ENCODE peak calls at places on chromosomes 3 and 15, in nine cellular contexts. U is astrocyte of the spinal cord; Q is naive thymus-derived CD4-positive, alpha-beta T cell; M is K562; O is stomach; Z is mesendoderm; W is heart right ventricle; X is epithelial cell of esophagus; R is effector memory CD4-positive, alpha-beta T cell. F is an unnamed sample.

GRCh38 chr15:60740787-60741354 is 261.9 kb upstream of the ICE2 start:
- DNase-seq in M (no peak), Q (no peak), R (no peak), X (no peak), O (no peak), Z (no peak), U (no peak), W (no peak), F (no peak)

GRCh38 chr3:180036678-180037455 is at the start of gene PEX5L:
- DNase-seq in X (peak), Q (no peak), W (peak), M (no peak), R (no peak), O (peak), Z (peak), U (peak), F (peak)

GRCh38 chr3:108124337-108125150 is 33.7 kb upstream of the CD47 start:
- DNase-seq in R (peak), M (peak), W (no peak), O (no peak), X (no peak), U (no peak), Z (peak), Q (peak), F (peak)

GRCh38 chr15:65926899-65927298 is 57.6 kb downstream of the RAB11A start:
- DNase-seq in U (no peak), M (no peak), R (no peak), W (no peak), X (no peak), Q (no peak), Z (no peak), O (no peak), F (no peak)

GRCh38 chr3:122572940-122573412 is 4.5 kb upstream of the PARP15 start:
- DNase-seq in Q (no peak), W (no peak), U (peak), X (peak), O (peak), M (peak), R (no peak), Z (peak), F (no peak)

GRCh38 chr3:23806322-23807160 is 786 bp downstream of the UBE2E1 start:
- DNase-seq in Q (peak), M (peak), U (peak), R (peak), O (no peak), Z (no peak), W (peak), X (no peak), F (no peak)

GRCh38 chr3:60403866-60404265 is 847.4 kb downstream of the FHIT start:
- DNase-seq in Q (no peak), W (no peak), R (no peak), M (no peak), X (no peak), O (no peak), U (no peak), Z (no peak), F (no peak)

GRCh38 chr3:169454823-169455222 is 208.7 kb downstream of the MECOM start:
- DNase-seq in X (peak), U (no peak), Z (no peak), O (no peak), W (no peak), R (no peak), M (no peak), Q (no peak), F (no peak)

GRCh38 chr3:59191651-59192050 is 141.8 kb upstream of the CFAP20DC start:
- DNase-seq in M (no peak), Z (no peak), W (no peak), O (no peak), X (peak), Q (no peak), R (no peak), U (no peak), F (no peak)

GRCh38 chr15:70493787-70494514 is 269.4 kb downstream of the UACA start:
- DNase-seq in O (no peak), Z (no peak), X (peak), R (no peak), M (no peak), Q (no peak), U (peak), W (no peak), F (no peak)

GRCh38 chr3:185207931-185208746 is 45.7 kb downstream of the EHHADH start:
- DNase-seq in Z (no peak), W (no peak), U (peak), M (no peak), X (peak), R (no peak), Q (no peak), O (no peak), F (no peak)

GRCh38 chr3:39268554-39268910 is 11.3 kb downstream of the CX3CR1 start:
- DNase-seq in X (no peak), Z (no peak), O (no peak), R (no peak), M (no peak), U (no peak), W (no peak), Q (no peak), F (no peak)

GRCh38 chr15:62428851-62429250 is 263.8 kb upstream of the C2CD4B start:
- DNase-seq in Q (no peak), O (no peak), Z (no peak), R (no peak), U (no peak), W (no peak), M (no peak), X (no peak), F (no peak)

GRCh38 chr15:62413786-62414185 is 248.7 kb upstream of the C2CD4B start:
- DNase-seq in W (no peak), Z (no peak), X (no peak), Q (no peak), O (no peak), R (no peak), M (no peak), U (no peak), F (no peak)

GRCh38 chr3:142027713-142028112 is 121.6 kb downstream of the TFDP2 start:
- DNase-seq in M (no peak), Q (peak), U (no peak), W (no peak), O (no peak), Z (peak), X (peak), R (no peak), F (peak)

GRCh38 chr3:21310891-21311290 is 440.1 kb downstream of the ZNF385D start:
- DNase-seq in O (no peak), Z (no peak), Q (no peak), W (no peak), M (no peak), U (no peak), R (no peak), X (no peak), F (no peak)

GRCh38 chr3:56704706-56705105 is 21.6 kb upstream of the TASOR start:
- DNase-seq in U (no peak), X (no peak), R (no peak), Z (no peak), W (no peak), M (no peak), O (no peak), Q (no peak), F (no peak)

GRCh38 chr3:140584549-140584948 is 93.3 kb upstream of the TRIM42 start:
- DNase-seq in R (no peak), O (no peak), Q (no peak), M (no peak), U (no peak), W (no peak), X (no peak), Z (no peak), F (no peak)

GRCh38 chr3:64385256-64385655 is 160.0 kb upstream of the PRICKLE2 start:
- DNase-seq in M (no peak), Q (no peak), R (no peak), O (no peak), U (no peak), W (no peak), X (no peak), Z (no peak), F (no peak)

GRCh38 chr3:10173095-10173925 is 8.6 kb downstream of the IRAK2 start:
- DNase-seq in Q (no peak), U (peak), R (no peak), Z (no peak), M (peak), X (peak), O (no peak), W (no peak), F (no peak)

GRCh38 chr15:68834356-68834755 is 13.7 kb upstream of the ANP32A start:
- DNase-seq in U (no peak), R (no peak), Q (no peak), O (no peak), X (no peak), M (no peak), Z (no peak), W (no peak), F (no peak)

GRCh38 chr3:69226071-69226470 is 103.7 kb upstream of the LMOD3 start:
- DNase-seq in M (no peak), X (peak), Z (no peak), W (no peak), U (no peak), Q (no peak), O (no peak), R (no peak), F (no peak)

DNA sequence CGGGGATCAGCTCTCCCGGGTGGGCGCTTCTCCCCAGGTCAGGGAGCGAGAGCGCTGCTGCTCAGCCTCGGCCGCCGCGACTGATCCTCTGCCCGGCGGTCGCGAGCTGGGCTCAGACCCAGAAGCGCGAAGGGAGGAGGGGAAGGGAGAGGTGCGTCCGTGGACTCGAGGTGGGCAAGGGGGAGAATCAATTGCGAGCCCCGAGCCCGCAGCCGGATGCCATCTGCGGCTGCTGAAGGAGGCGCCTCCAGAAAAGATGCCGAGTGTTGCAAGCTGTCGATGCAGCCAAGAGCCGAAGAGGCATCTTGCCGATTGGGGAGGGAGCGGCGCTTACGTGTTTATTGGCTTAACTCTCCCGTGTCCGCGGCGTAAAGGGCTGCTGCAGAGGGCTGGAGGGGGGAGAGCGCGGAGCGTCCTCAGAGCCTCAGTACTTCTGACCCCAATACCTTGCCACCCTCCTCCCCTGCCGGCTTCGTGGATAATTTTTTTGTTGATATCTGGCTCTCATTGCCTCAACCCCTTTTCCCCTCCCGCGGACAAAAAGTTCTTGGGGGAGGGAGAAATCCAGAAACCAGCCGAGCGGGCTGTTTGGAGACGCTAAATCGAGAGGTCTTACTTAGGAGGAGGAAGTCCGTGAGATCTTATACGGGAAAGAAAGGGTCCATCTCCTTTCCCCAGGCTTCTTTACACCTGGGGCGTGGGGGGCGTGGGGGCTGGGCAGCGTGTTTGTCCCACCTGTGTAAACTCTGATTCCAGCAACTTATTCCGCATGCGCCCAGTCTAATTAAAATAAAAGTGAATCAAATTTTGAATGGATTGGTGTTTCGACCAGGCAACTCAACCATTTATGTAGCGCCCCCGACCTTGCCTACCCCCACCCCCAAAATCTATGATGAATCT is at the start of gene CADPS:
- DNase-seq in W (peak), Q (no peak), X (no peak), O (no peak), U (no peak), R (no peak), Z (peak), M (no peak), F (no peak)
- H3K4me3 ChIP-seq in W (peak), Q (no peak), X (no peak), O (peak), U (peak), R (no peak), Z (peak), M (no peak), F (no peak)

DNA sequence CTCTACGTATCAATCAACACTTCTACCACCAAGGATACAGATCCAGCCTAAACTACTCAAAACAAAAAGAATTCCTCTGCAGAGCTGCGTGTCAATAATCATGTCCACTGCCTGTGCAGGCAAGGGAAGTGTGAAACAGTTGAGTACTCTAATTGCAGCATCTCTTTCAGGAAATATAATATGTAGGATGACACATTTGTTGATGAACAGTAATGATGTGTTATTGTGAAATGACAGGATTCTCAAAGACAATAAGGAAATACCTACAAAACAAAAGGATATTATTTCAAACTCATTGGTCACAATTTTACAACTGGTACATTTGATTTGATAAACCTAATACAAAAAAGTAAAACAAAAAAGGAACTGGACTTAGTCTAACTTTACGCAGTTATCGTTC is 4.4 kb downstream of the SPG11 start:
- DNase-seq in Z (no peak), O (no peak), W (no peak), Q (no peak), X (peak), M (no peak), R (no peak), U (no peak), F (no peak)
- H3K4me3 ChIP-seq in Z (no peak), O (no peak), W (no peak), Q (no peak), X (no peak), M (no peak), R (no peak), U (no peak), F (no peak)

GRCh38 chr15:96350321-96350720 is 19.8 kb downstream of the NR2F2 start:
- DNase-seq in M (no peak), Z (no peak), U (no peak), O (no peak), R (no peak), Q (no peak), X (no peak), W (no peak), F (no peak)

GRCh38 chr15:96353378-96353930 is 23.0 kb downstream of the NR2F2 start:
- DNase-seq in R (no peak), U (no peak), O (no peak), Z (no peak), W (no peak), M (no peak), X (no peak), Q (no peak), F (no peak)

GRCh38 chr15:96352594-96353377 is 22.3 kb downstream of the NR2F2 start:
- DNase-seq in O (no peak), M (no peak), R (no peak), Z (no peak), Q (no peak), W (no peak), X (peak), U (peak), F (no peak)

GRCh38 chr15:96350884-96351639 is 20.6 kb downstream of the NR2F2 start:
- DNase-seq in M (no peak), U (no peak), O (no peak), X (no peak), R (no peak), Z (no peak), Q (no peak), W (no peak), F (no peak)

GRCh38 chr15:96351801-96352593 is 21.5 kb downstream of the NR2F2 start:
- DNase-seq in O (peak), X (peak), Q (no peak), U (peak), R (no peak), W (peak), M (no peak), Z (no peak), F (no peak)
- H3K4me3 ChIP-seq in O (peak), X (peak), Q (no peak), U (no peak), R (no peak), W (no peak), M (no peak), Z (no peak), F (no peak)

GRCh38 chr3:114660808-114661207 is 367.0 kb downstream of the TIGIT start:
- DNase-seq in W (no peak), R (no peak), M (no peak), Q (no peak), U (no peak), O (no peak), X (no peak), Z (no peak), F (no peak)

GRCh38 chr3:114664006-114664405 is 370.2 kb downstream of the TIGIT start:
- DNase-seq in Q (no peak), R (no peak), O (no peak), Z (no peak), X (no peak), U (no peak), W (no peak), M (no peak), F (no peak)

GRCh38 chr3:114660124-114660523 is 366.3 kb downstream of the TIGIT start:
- DNase-seq in Z (no peak), M (no peak), O (peak), U (peak), X (no peak), R (no peak), Q (no peak), W (peak), F (no peak)

GRCh38 chr3:114659109-114660081 is 365.6 kb downstream of the TIGIT start:
- DNase-seq in Q (no peak), M (no peak), R (no peak), U (peak), Z (peak), X (no peak), O (peak), W (no peak), F (no peak)
- H3K4me3 ChIP-seq in Q (no peak), M (no peak), R (no peak), U (no peak), Z (no peak), X (no peak), O (no peak), W (no peak), F (no peak)

GRCh38 chr3:181298421-181298820 is 308.9 kb upstream of the DNAJC19 start:
- DNase-seq in W (no peak), X (peak), R (no peak), U (no peak), Q (no peak), O (no peak), M (no peak), Z (no peak), F (no peak)

GRCh38 chr3:181302960-181303359 is 313.4 kb upstream of the DNAJC19 start:
- DNase-seq in U (no peak), W (no peak), Z (no peak), X (peak), M (no peak), Q (no peak), O (no peak), R (no peak), F (no peak)

DNA sequence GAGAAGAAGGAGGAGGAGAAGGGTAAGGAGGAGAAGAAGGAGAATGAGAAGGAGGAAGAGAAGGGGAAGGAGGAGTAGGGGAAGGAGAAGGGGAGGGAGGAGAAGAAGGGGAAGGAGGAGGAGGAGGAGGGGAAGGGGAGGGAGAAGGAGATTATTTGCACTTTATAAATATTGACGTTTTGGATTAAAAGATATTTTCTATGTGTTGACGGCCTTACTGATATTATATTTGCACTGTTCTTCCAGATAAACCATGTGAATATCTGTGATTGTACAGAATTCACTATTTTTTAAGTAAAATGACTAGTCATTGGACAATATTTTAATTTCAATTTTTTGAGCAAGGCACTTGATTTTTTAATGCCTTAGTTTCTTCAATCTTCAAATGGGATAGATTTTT is 310.5 kb upstream of the DNAJC19 start:
- DNase-seq in M (no peak), Z (no peak), Q (no peak), R (no peak), U (no peak), W (no peak), O (no peak), X (no peak), F (no peak)
- H3K4me3 ChIP-seq in M (no peak), Z (no peak), Q (no peak), R (no peak), U (no peak), W (no peak), O (no peak), X (no peak), F (no peak)

DNA sequence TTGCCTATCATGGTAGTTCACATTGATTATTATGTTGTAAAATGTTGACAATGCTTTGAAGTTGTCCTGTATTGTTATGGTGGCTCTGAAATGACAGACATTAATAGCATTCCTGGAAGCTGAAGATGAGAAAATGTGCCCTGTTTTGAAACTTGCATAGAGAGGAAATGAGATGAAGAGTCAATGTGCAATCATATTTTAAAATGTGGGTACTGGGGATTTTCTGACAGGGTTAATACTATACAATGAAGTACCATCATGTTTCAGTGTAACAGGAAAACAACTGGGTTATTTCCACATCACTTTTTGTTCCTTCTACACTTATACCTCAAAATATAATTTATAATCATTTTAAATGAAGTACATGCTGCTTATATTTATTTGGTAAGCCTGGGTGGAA is 2.9 kb downstream of the RBMS3 start:
- DNase-seq in Z (no peak), O (no peak), U (no peak), M (no peak), Q (no peak), W (no peak), R (no peak), X (no peak), F (no peak)
- H3K4me3 ChIP-seq in Z (no peak), O (peak), U (peak), M (no peak), Q (no peak), W (peak), R (no peak), X (peak), F (no peak)

GRCh38 chr3:138328341-138328740 is 1.3 kb downstream of the NME9 start:
- DNase-seq in U (no peak), X (no peak), Z (peak), O (no peak), M (peak), Q (no peak), W (no peak), R (no peak), F (no peak)
- H3K4me3 ChIP-seq in U (no peak), X (no peak), Z (no peak), O (no peak), M (no peak), Q (peak), W (no peak), R (peak), F (no peak)

DNA sequence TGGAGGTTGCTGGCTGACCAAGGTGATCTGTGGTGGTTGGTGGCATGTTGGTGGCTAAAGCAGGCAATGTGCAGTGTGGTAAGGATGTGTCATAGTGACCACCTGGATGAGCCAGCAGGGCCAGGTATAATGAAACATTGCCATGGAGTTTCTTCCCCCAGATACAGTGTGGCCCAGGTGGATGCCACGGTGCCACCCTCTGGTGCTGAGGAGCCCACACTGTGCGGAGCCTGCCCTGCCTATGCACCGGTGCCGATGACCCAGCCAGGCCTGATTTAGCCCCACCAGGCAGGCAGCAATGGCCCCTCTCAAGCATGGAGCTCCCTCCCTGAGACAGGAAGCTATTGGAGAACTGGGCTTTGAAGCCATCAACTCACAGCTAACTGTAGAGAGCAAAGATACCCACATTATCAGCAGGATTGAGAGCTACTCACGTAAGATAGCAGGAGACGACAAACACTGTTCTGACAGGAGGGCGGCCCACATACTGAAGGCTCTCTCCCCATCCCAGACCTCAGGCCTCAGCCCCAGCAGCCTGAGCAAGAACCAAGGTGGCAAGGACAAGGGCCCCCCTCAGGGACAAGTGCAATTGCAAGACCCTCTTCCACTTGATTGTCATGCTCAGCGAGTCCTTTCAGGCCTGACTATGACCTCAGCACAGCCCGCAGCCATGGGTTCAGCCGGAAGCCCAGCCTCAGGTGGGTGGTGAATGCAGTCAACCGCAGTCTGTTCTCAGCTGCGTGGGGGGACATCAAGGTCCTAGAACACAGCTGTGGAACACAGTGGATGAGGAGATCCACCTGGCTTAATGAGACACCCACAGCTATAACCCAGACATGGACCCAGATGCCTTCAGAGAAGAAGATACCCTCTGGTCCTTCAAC is 82.8 kb upstream of the CDV3 start:
- DNase-seq in X (no peak), Q (peak), U (no peak), W (no peak), R (peak), Z (no peak), M (no peak), O (no peak), F (peak)
- H3K4me3 ChIP-seq in X (no peak), Q (peak), U (no peak), W (no peak), R (no peak), Z (no peak), M (no peak), O (no peak), F (peak)

F was measured in Jurkat, Clone E6-1.